ENCODE peak calls at places on chromosomes 11 and 22, in eight cellular contexts. U is HepG2; O is neuronal stem cell; D is CD4-positive, alpha-beta T cell; M is epithelial cell of esophagus; Q is mucosa of gallbladder; S is nephron progenitor cell; V is activated CD8-positive, alpha-beta memory T cell treated with anti-CD3 and anti-CD28 coated beads for 4 hours. L is an unnamed sample.

GRCh38 chr11:128547946-128548654 is 39.3 kb downstream of the ETS1 start:
- DNase-seq in U (no peak), O (no peak), D (no peak), M (no peak), Q (no peak), S (no peak), V (no peak), L (no peak)

GRCh38 chr11:118885319-118885718 is 1.6 kb downstream of the CXCR5 start:
- DNase-seq in U (no peak), O (no peak), D (no peak), M (no peak), Q (no peak), S (peak), V (no peak), L (no peak)

GRCh38 chr11:88434333-88434976 is 96.9 kb upstream of the CTSC start:
- DNase-seq in U (peak), O (no peak), D (no peak), M (peak), Q (no peak), S (no peak), V (no peak), L (no peak)

GRCh38 chr11:61814242-61814957 is 2.4 kb downstream of the FADS1 start:
- DNase-seq in U (peak), O (no peak), D (no peak), M (peak), Q (no peak), S (no peak), V (no peak), L (no peak)

GRCh38 chr11:44778200-44779100 is 51.7 kb downstream of the TSPAN18 start:
- DNase-seq in U (no peak), O (no peak), D (no peak), M (no peak), Q (no peak), S (no peak), V (no peak), L (no peak)

GRCh38 chr11:2694995-2695939 is 4.5 kb downstream of the KCNQ1OT1 start:
- DNase-seq in U (no peak), O (no peak), D (no peak), M (no peak), Q (no peak), S (no peak), V (no peak), L (no peak)

GRCh38 chr22:25202290-25202921 is 2.7 kb downstream of the CRYBB3 start:
- DNase-seq in U (peak), O (peak), D (peak), M (peak), Q (peak), S (peak), V (peak), L (peak)

GRCh38 chr11:33475999-33476398 is 218.8 kb downstream of the HIPK3 start:
- DNase-seq in U (peak), O (no peak), D (no peak), M (peak), Q (peak), S (no peak), V (no peak), L (no peak)

GRCh38 chr11:124086447-124086846 is 28.8 kb upstream of the VWA5A start:
- DNase-seq in U (no peak), O (no peak), D (no peak), M (no peak), Q (no peak), S (no peak), V (no peak), L (peak)

GRCh38 chr11:65489061-65489705 is 9.7 kb upstream of the MALAT1 start:
- DNase-seq in U (peak), O (peak), D (no peak), M (no peak), Q (no peak), S (peak), V (no peak), L (no peak)

GRCh38 chr11:86577663-86578636 is 94.5 kb downstream of the ME3 start:
- DNase-seq in U (peak), O (no peak), D (no peak), M (peak), Q (peak), S (no peak), V (no peak), L (no peak)

GRCh38 chr22:49209452-49210195 is 618.0 kb downstream of the BRD1 start:
- DNase-seq in U (peak), O (no peak), D (no peak), M (no peak), Q (no peak), S (no peak), V (no peak), L (no peak)

GRCh38 chr11:129766858-129767604 is 48.6 kb upstream of the TMEM45B start:
- DNase-seq in U (peak), O (peak), D (peak), M (peak), Q (no peak), S (peak), V (no peak), L (peak)

GRCh38 chr11:112822478-112823274 is 138.5 kb upstream of the NCAM1 start:
- DNase-seq in U (no peak), O (no peak), D (no peak), M (no peak), Q (peak), S (no peak), V (no peak), L (no peak)

GRCh38 chr22:31086703-31087330 is 5.7 kb downstream of the SMTN start:
- DNase-seq in U (no peak), O (no peak), D (no peak), M (peak), Q (no peak), S (no peak), V (no peak), L (no peak)

GRCh38 chr22:25232301-25232700 is 12.9 kb downstream of the CRYBB2 start:
- DNase-seq in U (no peak), O (no peak), D (no peak), M (peak), Q (no peak), S (no peak), V (no peak), L (no peak)

GRCh38 chr11:2314525-2315394 is 12.9 kb downstream of the TSPAN32 start:
- DNase-seq in U (no peak), O (no peak), D (no peak), M (no peak), Q (peak), S (no peak), V (no peak), L (no peak)

GRCh38 chr22:31586137-31586920 is 75.7 kb downstream of the PISD start:
- DNase-seq in U (peak), O (no peak), D (no peak), M (no peak), Q (no peak), S (no peak), V (no peak), L (no peak)

L was measured in neural crest cell.